ENCODE peak calls at places on chromosome 2, in seven cellular contexts. W is epithelial cell of proximal tubule, F is sigmoid colon, G is mesothelial cell of epicardium, P is keratinocyte, C is chondrocyte, X is Calu3. R is an unnamed sample.

GRCh38 chr2:144501118-144501517 is 18.8 kb downstream of the ZEB2 start:
- DNase-seq in C (no peak), W (no peak), F (no peak), X (no peak), P (no peak), G (no peak), R (no peak)

GRCh38 chr2:187075106-187076070 is 226.4 kb upstream of the ZSWIM2 start:
- DNase-seq in X (peak; percentile 37), C (no peak), P (no peak), G (no peak), W (no peak), F (no peak), R (no peak)

GRCh38 chr2:20433249-20433648 is 13.6 kb upstream of the RHOB start:
- DNase-seq in C (no peak), F (peak; percentile 25), W (no peak), P (no peak), G (no peak), X (no peak), R (no peak)

GRCh38 chr2:72050734-72051133 is 96.9 kb downstream of the CYP26B1 start:
- DNase-seq in W (no peak), P (no peak), X (no peak), G (no peak), C (no peak), F (no peak), R (no peak)

GRCh38 chr2:224952942-224953657 is 89.2 kb downstream of the DOCK10 start:
- DNase-seq in X (no peak), C (no peak), P (no peak), G (no peak), W (no peak), F (no peak), R (no peak)

GRCh38 chr2:101793277-101793969 is 95.9 kb downstream of the MAP4K4 start:
- DNase-seq in W (no peak), P (no peak), X (no peak), C (no peak), F (no peak), G (no peak), R (no peak)

GRCh38 chr2:96792772-96793749 is 23.0 kb upstream of the CNNM3 start:
- DNase-seq in C (peak; percentile 87), P (no peak), X (no peak), W (no peak), F (peak; percentile 48), G (no peak), R (no peak)

GRCh38 chr2:96156011-96156820 is 11.0 kb upstream of the DUSP2 start:
- DNase-seq in G (no peak), W (no peak), F (peak; percentile 30), P (no peak), C (peak; percentile 48), X (no peak), R (no peak)

GRCh38 chr2:126719191-126720030 is 63.5 kb downstream of the GYPC start:
- DNase-seq in X (no peak), W (no peak), G (no peak), C (no peak), P (no peak), F (no peak), R (no peak)

GRCh38 chr2:106562232-106562631 is 75.1 kb downstream of the CD8B2 start:
- DNase-seq in G (no peak), W (no peak), F (peak; percentile 50), P (no peak), X (no peak), C (no peak), R (no peak)

GRCh38 chr2:144459937-144460336 is 60.0 kb downstream of the ZEB2 start:
- DNase-seq in X (no peak), F (no peak), C (no peak), G (no peak), P (no peak), W (no peak), R (no peak)

GRCh38 chr2:71460595-71461303 is 7.4 kb downstream of the DYSF start:
- DNase-seq in C (no peak), F (no peak), X (no peak), W (no peak), P (no peak), G (peak; percentile 7), R (no peak)

GRCh38 chr2:238965371-238966273 is 117.7 kb downstream of the TWIST2 start:
- DNase-seq in W (no peak), G (no peak), X (no peak), P (no peak), C (no peak), F (peak; percentile 62), R (no peak)

GRCh38 chr2:49069829-49070228 is 84.5 kb downstream of the FSHR start:
- DNase-seq in G (no peak), X (no peak), C (no peak), P (no peak), F (no peak), W (peak; percentile 35), R (no peak)

GRCh38 chr2:100476606-100477005 is 6.3 kb downstream of the NMS start:
- DNase-seq in F (no peak), P (no peak), G (no peak), W (no peak), X (no peak), C (no peak), R (no peak)

GRCh38 chr2:158178646-158179045 is 77.0 kb downstream of the UPP2 start:
- DNase-seq in P (no peak), G (no peak), X (no peak), W (no peak), C (no peak), F (no peak), R (no peak)

GRCh38 chr2:158174956-158175355 is 73.3 kb downstream of the UPP2 start:
- DNase-seq in W (no peak), X (no peak), C (no peak), G (no peak), F (no peak), P (no peak), R (no peak)

GRCh38 chr2:158174495-158174894 is 72.8 kb downstream of the UPP2 start:
- DNase-seq in C (no peak), G (no peak), P (no peak), X (no peak), F (no peak), W (no peak), R (no peak)

GRCh38 chr2:158172719-158173118 is 71.0 kb downstream of the UPP2 start:
- DNase-seq in C (no peak), W (no peak), X (no peak), G (no peak), P (no peak), F (no peak), R (no peak)
- TF ChIP-seq CTCF in C (no peak), W (no peak), X (no peak), G (no peak), P (no peak), F (no peak), R (no peak)

DNA sequence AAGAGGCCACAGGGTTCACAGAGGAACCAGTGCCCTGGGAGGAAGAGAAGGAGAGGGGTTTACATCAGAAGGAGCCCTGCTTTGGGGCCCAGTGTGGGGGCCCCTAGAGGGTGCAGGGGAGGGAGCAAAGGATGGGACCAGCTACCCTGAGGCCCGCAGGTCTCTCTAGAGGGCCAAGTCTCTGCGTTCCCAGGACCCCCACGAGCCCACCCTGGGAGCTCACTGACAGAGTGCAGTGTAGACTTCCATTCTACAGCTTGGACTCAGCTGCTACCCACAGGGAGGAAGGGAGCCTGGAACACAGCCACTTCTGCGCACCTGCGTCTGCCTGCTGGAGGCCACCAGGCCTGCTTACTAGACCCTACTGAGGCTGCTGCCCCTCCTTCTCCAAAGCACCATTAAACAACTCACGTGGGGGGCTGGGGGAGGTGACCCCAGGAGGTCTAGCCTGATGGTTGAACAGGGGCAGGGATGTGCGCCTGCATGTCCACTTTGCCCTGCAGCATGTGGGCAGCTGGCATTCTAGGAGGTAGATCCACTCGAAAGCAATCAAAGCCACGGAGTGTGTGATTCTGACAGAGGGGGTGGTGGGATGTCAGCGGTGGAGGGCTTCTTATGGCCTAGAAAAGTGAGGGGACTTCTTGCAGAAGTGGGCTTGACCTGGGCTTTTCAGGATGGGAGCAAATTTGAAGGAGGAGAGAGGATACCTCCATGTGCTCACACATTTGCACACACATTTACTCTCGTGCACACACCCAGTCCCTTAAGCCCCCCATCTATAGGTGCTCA is 90.2 kb downstream of the ZFP36L2 start:
- DNase-seq in F (no peak), G (no peak), C (peak; percentile 58), W (no peak), P (no peak), X (no peak), R (no peak)
- TF ChIP-seq CTCF in F (no peak), G (no peak), C (no peak), W (no peak), P (no peak), X (no peak), R (no peak)

GRCh38 chr2:44934521-44934961 is 7.0 kb upstream of the SIX3 start:
- DNase-seq in X (no peak), W (no peak), P (no peak), C (no peak), G (no peak), F (peak; percentile 46), R (no peak)
- TF ChIP-seq CTCF in X (no peak), W (no peak), P (no peak), C (peak; percentile 10), G (no peak), F (no peak), R (no peak)

GRCh38 chr2:18741888-18742287 is 152.5 kb upstream of the NT5C1B start:
- DNase-seq in W (no peak), X (no peak), G (peak; percentile 53), P (no peak), C (no peak), F (peak; percentile 76), R (no peak)

GRCh38 chr2:18745431-18746272 is 156.3 kb upstream of the NT5C1B start:
- DNase-seq in P (no peak), W (no peak), C (no peak), G (no peak), X (no peak), F (no peak), R (no peak)

GRCh38 chr2:18740428-18740827 is 151.1 kb upstream of the NT5C1B start:
- DNase-seq in F (no peak), X (no peak), G (no peak), P (no peak), W (no peak), C (no peak), R (no peak)

GRCh38 chr2:18742382-18742781 is 153.0 kb upstream of the NT5C1B start:
- DNase-seq in G (no peak), W (no peak), C (no peak), P (no peak), X (no peak), F (no peak), R (no peak)
- TF ChIP-seq CTCF in G (no peak), W (peak; percentile 6), C (peak; percentile 49), P (no peak), X (no peak), F (no peak), R (no peak)

GRCh38 chr2:241635756-241636155 is 1.2 kb downstream of the THAP4 start:
- DNase-seq in P (no peak), G (no peak), W (no peak), X (no peak), C (no peak), F (no peak), R (no peak)
- TF ChIP-seq CTCF in P (no peak), G (no peak), W (no peak), X (no peak), C (no peak), F (no peak), R (no peak)

GRCh38 chr2:10914272-10914693 is 2.5 kb downstream of the KCNF1 start:
- DNase-seq in P (no peak), G (no peak), W (no peak), X (peak; percentile 54), C (peak; percentile 51), F (peak; percentile 60), R (no peak)
- TF ChIP-seq CTCF in P (peak; percentile 32), G (no peak), W (peak; percentile 41), X (no peak), C (peak; percentile 22), F (no peak), R (peak; percentile 35)